ENCODE peak calls at places on chromosomes 13 and 19, in four cellular contexts. S is PC-9, E is heart right ventricle, B is psoas muscle. J is an unnamed sample. For H3K9me3 and H3K4me1, the result is how much of the 10 kb centered on the place peaks cover.

GRCh38 chr13:64276232-64276631 is 2860.6 kb upstream of the PCDH20 start:
- DNase-seq in B (no peak), E (no peak), S (no peak), J (no peak)

GRCh38 chr19:31350033-31350692 is 927 bp upstream of the TSHZ3 start:
- DNase-seq in B (peak), S (no peak), E (peak), J (no peak)

GRCh38 chr19:1243768-1244692 is 2.5 kb downstream of the ATP5F1D start:
- DNase-seq in B (peak), E (peak), S (peak), J (peak)

GRCh38 chr13:23736541-23736940 is 152.7 kb downstream of the MIPEP start:
- DNase-seq in E (no peak), S (no peak), B (no peak), J (no peak)

GRCh38 chr13:40665061-40665753 is 1.2 kb downstream of the FOXO1 start:
- DNase-seq in B (peak), E (peak), S (peak), J (peak)

GRCh38 chr19:49472936-49473335 is 1.1 kb upstream of the FLT3LG start:
- DNase-seq in E (no peak), S (no peak), B (no peak), J (no peak)

GRCh38 chr13:47933688-47934011 is 67.4 kb downstream of the SUCLA2 start:
- DNase-seq in E (no peak), B (no peak), S (no peak), J (no peak)

GRCh38 chr13:37443538-37443937 is 155.0 kb downstream of the POSTN start:
- DNase-seq in E (no peak), S (no peak), B (no peak), J (no peak)

GRCh38 chr19:31306006-31306753 is 43.1 kb downstream of the TSHZ3 start:
- DNase-seq in E (no peak), S (no peak), B (no peak), J (peak)

GRCh38 chr19:51124729-51125128 is at the start of gene SIGLEC9:
- DNase-seq in B (peak), E (peak), S (no peak), J (peak)

GRCh38 chr19:5799247-5800241 is 5.3 kb upstream of the NRTN start:
- DNase-seq in B (no peak), E (peak), S (no peak), J (no peak)

GRCh38 chr13:46683879-46684278 is 113.1 kb downstream of the ESD start:
- DNase-seq in E (no peak), S (no peak), B (no peak), J (no peak)

GRCh38 chr13:79912403-79912802 is 428.5 kb downstream of the SPRY2 start:
- DNase-seq in S (no peak), B (no peak), E (no peak), J (no peak)

GRCh38 chr13:76049397-76049746 is 413.2 kb downstream of the LMO7 start:
- DNase-seq in S (no peak), E (no peak), B (no peak), J (no peak)

GRCh38 chr19:8308891-8309291 is 733 bp upstream of the CD320 start:
- DNase-seq in S (no peak), E (peak), B (peak), J (no peak)

GRCh38 chr19:16882146-16882545 is 6.7 kb upstream of the F2RL3 start:
- DNase-seq in S (no peak), B (no peak), E (no peak), J (no peak)

GRCh38 chr19:33348301-33349010 is 25.1 kb upstream of the CEBPG start:
- DNase-seq in E (no peak), S (no peak), B (no peak), J (no peak)

GRCh38 chr19:7781157-7781556 is 18.1 kb downstream of the CLEC4M start:
- DNase-seq in S (no peak), B (no peak), E (no peak), J (peak)

GRCh38 chr19:39318071-39318470 is 2.6 kb downstream of the LRFN1 start:
- DNase-seq in E (no peak), B (no peak), S (no peak), J (no peak)
- H3K9me3 ChIP-seq in E (under half), B (under half), S (under half), J (under half)

GRCh38 chr13:97341135-97341534 is 92.8 kb upstream of the RAP2A start:
- DNase-seq in B (no peak), E (no peak), S (no peak), J (no peak)

GRCh38 chr13:97340399-97340798 is 93.6 kb upstream of the RAP2A start:
- DNase-seq in E (no peak), B (no peak), S (no peak), J (no peak)

GRCh38 chr13:97339019-97339988 is 94.7 kb upstream of the RAP2A start:
- DNase-seq in B (peak), E (peak), S (no peak), J (no peak)

GRCh38 chr13:97338571-97338970 is 95.4 kb upstream of the RAP2A start:
- DNase-seq in E (no peak), S (no peak), B (no peak), J (no peak)

DNA sequence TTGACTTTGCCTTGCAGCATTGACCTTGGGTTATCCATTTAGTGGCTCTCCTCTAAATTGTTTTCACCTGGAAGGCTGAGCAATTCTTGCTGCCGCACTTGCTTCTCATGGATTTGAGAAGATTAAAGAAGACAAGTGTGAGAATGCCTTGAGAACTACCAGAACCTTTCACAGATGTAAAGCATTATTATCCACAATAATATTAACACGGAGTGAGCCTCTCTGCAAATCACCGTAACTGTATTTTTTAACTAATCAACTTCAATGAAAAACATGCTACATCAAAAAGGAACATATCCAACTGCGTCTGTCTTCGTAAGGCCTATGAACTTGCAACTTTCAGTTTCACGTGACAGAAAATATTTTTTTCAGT is 94.0 kb upstream of the RAP2A start:
- DNase-seq in E (no peak), S (no peak), B (no peak), J (no peak)
- H3K4me1 ChIP-seq in E (half or more), S (under half), B (under half), J (under half)

GRCh38 chr13:103528437-103528836 is 462.2 kb upstream of the SLC10A2 start:
- DNase-seq in S (no peak), B (no peak), E (no peak), J (no peak)
- TF ChIP-seq CTCF in S (no peak), B (no peak), E (no peak), J (no peak)

DNA sequence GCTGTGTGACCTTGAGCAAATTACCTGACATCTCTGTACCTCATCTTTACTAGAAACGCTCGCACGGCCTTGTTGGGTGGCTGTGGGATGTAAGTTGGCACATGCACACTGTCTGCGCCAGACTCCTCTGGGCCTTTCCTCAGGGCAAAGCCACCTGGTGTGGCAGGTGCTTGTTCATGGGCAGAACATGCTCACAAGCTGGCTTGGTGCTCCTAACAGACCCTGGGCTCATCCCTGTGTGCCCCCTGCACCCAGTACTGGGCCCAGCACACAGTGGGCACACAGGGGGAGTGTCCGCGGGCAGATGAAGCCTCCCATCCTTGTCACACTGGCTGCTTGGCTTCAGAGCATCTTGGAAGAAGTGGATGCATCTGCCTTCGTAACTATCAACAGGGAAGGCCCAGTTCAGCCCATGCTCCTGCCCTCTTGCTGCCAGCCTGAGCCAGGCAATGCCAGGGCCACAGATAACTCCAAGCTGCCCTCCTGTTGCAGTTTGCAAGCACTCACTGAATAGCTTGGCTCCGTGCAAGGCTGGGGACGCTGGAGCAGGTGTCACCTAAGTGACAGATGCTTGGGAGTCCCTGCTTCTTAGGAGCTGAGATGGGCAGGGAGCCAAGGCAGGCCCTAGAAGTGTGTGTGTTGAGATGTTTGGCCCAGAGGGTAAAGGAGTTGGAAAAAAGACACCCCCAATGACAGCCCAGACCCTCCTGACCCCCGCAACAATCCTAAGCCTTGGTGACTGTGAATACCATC is 123.9 kb downstream of the TUBA3C start:
- DNase-seq in S (no peak), B (no peak), E (no peak), J (no peak)
- H3K9me3 ChIP-seq in S (under half), B (under half), E (under half), J (under half)

GRCh38 chr19:15831626-15832025 is 16.2 kb upstream of the OR10H1 start:
- DNase-seq in B (no peak), E (no peak), S (no peak), J (no peak)
- H3K4me1 ChIP-seq in B (under half), E (under half), S (half or more), J (under half)